ENCODE peak calls at places on chromosomes 3 and 15, in eight cellular contexts. D is ELF-1, H is NCI-H345, K is C1 segment of cervical spinal cord, J is sigmoid colon, C is GM13976, V is globus pallidus, X is NB4. L is an unnamed sample.

GRCh38 chr15:101455291-101455916 is 34.1 kb downstream of the PCSK6 start:
- DNase-seq in X (peak), C (no peak), J (no peak), K (peak), D (no peak), V (peak), H (no peak), L (no peak)

GRCh38 chr3:42371776-42372175 is 38.6 kb downstream of the LYZL4 start:
- DNase-seq in V (peak), D (no peak), H (no peak), K (no peak), J (no peak), C (no peak), X (no peak), L (no peak)

GRCh38 chr15:84840741-84841429 is 23.7 kb downstream of the ALPK3 start:
- DNase-seq in V (no peak), X (peak), D (no peak), J (peak), H (no peak), C (no peak), K (no peak), L (no peak)

GRCh38 chr3:54427501-54427900 is 305.1 kb downstream of the CACNA2D3 start:
- DNase-seq in V (no peak), K (no peak), H (peak), X (no peak), J (no peak), D (no peak), C (no peak), L (no peak)

GRCh38 chr3:177626014-177626413 is 428.7 kb upstream of the TBL1XR1 start:
- DNase-seq in D (no peak), V (no peak), X (no peak), C (no peak), J (no peak), H (no peak), K (no peak), L (no peak)

GRCh38 chr15:99348412-99348811 is 97.1 kb downstream of the LRRC28 start:
- DNase-seq in V (no peak), C (no peak), H (no peak), K (no peak), J (no peak), D (no peak), X (no peak), L (no peak)

GRCh38 chr15:98791046-98791701 is 142.8 kb downstream of the IGF1R start:
- DNase-seq in X (no peak), V (no peak), D (no peak), J (no peak), K (no peak), C (no peak), H (no peak), L (no peak)

GRCh38 chr3:35523838-35524237 is 115.5 kb upstream of the ARPP21 start:
- DNase-seq in X (no peak), J (no peak), C (no peak), D (no peak), V (no peak), H (no peak), K (no peak), L (no peak)

GRCh38 chr3:44117239-44117638 is 124.4 kb upstream of the TOPAZ1 start:
- DNase-seq in J (no peak), D (peak), K (no peak), V (no peak), X (no peak), H (no peak), C (no peak), L (peak)

GRCh38 chr15:37016287-37016686 is 84.1 kb downstream of the MEIS2 start:
- DNase-seq in C (no peak), H (no peak), V (peak), X (no peak), K (no peak), D (no peak), J (peak), L (no peak)

GRCh38 chr3:64460877-64461276 is 226.9 kb downstream of the ADAMTS9 start:
- DNase-seq in D (no peak), H (no peak), C (no peak), J (no peak), K (no peak), V (no peak), X (no peak), L (no peak)

GRCh38 chr3:42159706-42160472 is 68.7 kb downstream of the TRAK1 start:
- DNase-seq in K (no peak), V (no peak), X (no peak), J (peak), H (no peak), C (peak), D (peak), L (peak)

GRCh38 chr15:48191574-48192225 is at the start of gene CTXN2:
- DNase-seq in D (peak), H (peak), J (no peak), C (no peak), V (no peak), X (no peak), K (no peak), L (peak)

GRCh38 chr15:78034495-78035191 is 42.9 kb downstream of the TBC1D2B start:
- DNase-seq in X (peak), H (no peak), J (no peak), D (no peak), C (peak), K (no peak), V (no peak), L (no peak)

GRCh38 chr3:135458539-135458938 is 507.0 kb upstream of the PPP2R3A start:
- DNase-seq in J (no peak), C (no peak), V (no peak), K (no peak), D (no peak), X (no peak), H (no peak), L (no peak)

GRCh38 chr3:47425959-47426358 is 45.1 kb downstream of the PTPN23 start:
- DNase-seq in K (no peak), J (no peak), C (no peak), X (no peak), D (no peak), H (no peak), V (no peak), L (no peak)

GRCh38 chr15:70280781-70281180 is 183.1 kb upstream of the TLE3 start:
- DNase-seq in V (no peak), K (no peak), C (no peak), J (no peak), D (no peak), X (no peak), H (no peak), L (no peak)

GRCh38 chr3:58683001-58683845 is 16.6 kb upstream of the FAM3D start:
- DNase-seq in D (no peak), J (no peak), H (peak), K (no peak), V (no peak), X (peak), C (no peak), L (no peak)

GRCh38 chr3:122231781-122232180 is 48.3 kb downstream of the CASR start:
- DNase-seq in X (no peak), K (no peak), V (no peak), D (no peak), J (no peak), H (no peak), C (no peak), L (no peak)

GRCh38 chr15:42033214-42033873 is 12.5 kb upstream of the PLA2G4E start:
- DNase-seq in V (no peak), H (no peak), D (no peak), C (no peak), X (no peak), K (no peak), J (no peak), L (peak)

GRCh38 chr3:63625161-63625560 is 27.3 kb upstream of the SNTN start:
- DNase-seq in V (peak), J (no peak), H (peak), K (no peak), C (no peak), D (no peak), X (no peak), L (no peak)

GRCh38 chr3:129593595-129594339 is 12.7 kb downstream of the PLXND1 start:
- DNase-seq in K (no peak), D (peak), H (peak), C (no peak), J (no peak), X (peak), V (no peak), L (peak)

GRCh38 chr3:104273046-104273649 is 1093.6 kb upstream of the ALCAM start:
- DNase-seq in C (no peak), V (peak), J (no peak), K (no peak), X (peak), D (no peak), H (peak), L (no peak)

GRCh38 chr3:102106421-102107097 is 257.2 kb downstream of the NFKBIZ start:
- DNase-seq in X (no peak), C (no peak), D (no peak), J (no peak), H (no peak), K (no peak), V (no peak), L (no peak)

GRCh38 chr3:135918600-135918999 is 46.9 kb upstream of the PPP2R3A start:
- DNase-seq in C (no peak), V (peak), K (no peak), J (no peak), X (peak), D (no peak), H (no peak), L (peak)

GRCh38 chr3:120350431-120350941 is 1.3 kb upstream of the LRRC58 start:
- DNase-seq in D (no peak), C (no peak), V (peak), J (peak), K (peak), H (no peak), X (peak), L (no peak)

GRCh38 chr3:77256584-77257488 is 216.9 kb downstream of the ROBO2 start:
- DNase-seq in X (no peak), H (peak), J (no peak), C (no peak), D (no peak), V (no peak), K (no peak), L (no peak)

L was measured in H7.